ENCODE peak calls at places on chromosome 17, in four cellular contexts. A, G, D and J are unnamed samples.

GRCh38 chr17:14101976-14102375 is 32.7 kb downstream of the COX10 start:
- DNase-seq in G (no peak), D (no peak), A (no peak), J (no peak)

GRCh38 chr17:65072577-65073178 is 16.1 kb upstream of the GNA13 start:
- DNase-seq in A (no peak), D (no peak), G (peak), J (no peak)

GRCh38 chr17:2204393-2204792 is 99.2 kb downstream of the SMG6 start:
- DNase-seq in D (no peak), A (no peak), G (no peak), J (no peak)

GRCh38 chr17:83109793-83110645 is 30.6 kb downstream of the METRNL start:
- DNase-seq in D (no peak), G (peak), A (no peak), J (peak)

GRCh38 chr17:75913537-75914210 is 9.0 kb upstream of the MRPL38 start:
- DNase-seq in D (no peak), A (no peak), G (no peak), J (no peak)

GRCh38 chr17:5434984-5435383 is 4.0 kb downstream of the C1QBP start:
- DNase-seq in D (no peak), A (no peak), G (no peak), J (no peak)

GRCh38 chr17:78748730-78749317 is 33.2 kb downstream of the CYTH1 start:
- DNase-seq in D (peak), G (peak), A (peak), J (peak)

GRCh38 chr17:41973457-41973856 is 6.9 kb downstream of the CNP start:
- DNase-seq in A (no peak), D (no peak), G (no peak), J (no peak)

GRCh38 chr17:42281571-42282096 is 5.4 kb upstream of the STAT5B start:
- DNase-seq in D (no peak), G (no peak), A (no peak), J (no peak)

GRCh38 chr17:17824780-17825614 is 11.8 kb downstream of the SREBF1 start:
- DNase-seq in D (no peak), G (no peak), A (no peak), J (no peak)

GRCh38 chr17:77288115-77288619 is 147.4 kb downstream of the SEC14L1 start:
- DNase-seq in D (no peak), A (no peak), G (peak), J (no peak)

GRCh38 chr17:2025622-2026309 is 632 bp upstream of the RTN4RL1 start:
- DNase-seq in D (no peak), A (no peak), G (peak), J (no peak)

GRCh38 chr17:29273924-29274323 is 20.0 kb downstream of the NUFIP2 start:
- DNase-seq in D (no peak), A (no peak), G (no peak), J (no peak)

GRCh38 chr17:79748296-79749099 is 17.8 kb downstream of the ENPP7 start:
- DNase-seq in G (no peak), D (no peak), A (no peak), J (no peak)

GRCh38 chr17:14337596-14338079 is 36.8 kb downstream of the HS3ST3B1 start:
- DNase-seq in D (no peak), G (no peak), A (no peak), J (no peak)

GRCh38 chr17:69760562-69760961 is 314.5 kb upstream of the KCNJ16 start:
- DNase-seq in G (no peak), A (no peak), D (no peak), J (no peak)
- H3K27ac ChIP-seq in G (no peak), A (no peak), D (no peak), J (peak)

GRCh38 chr17:37492167-37492566 is 2.5 kb downstream of the DUSP14 start:
- DNase-seq in G (no peak), A (no peak), D (no peak), J (no peak)
- H3K27ac ChIP-seq in G (peak), A (no peak), D (no peak), J (peak)

GRCh38 chr17:18919963-18920362 is 32.0 kb upstream of the SLC5A10 start:
- DNase-seq in A (no peak), D (no peak), G (peak), J (no peak)

GRCh38 chr17:18921485-18921884 is 30.5 kb upstream of the SLC5A10 start:
- DNase-seq in G (no peak), A (no peak), D (no peak), J (no peak)

GRCh38 chr17:18920911-18921441 is 31.0 kb upstream of the SLC5A10 start:
- DNase-seq in G (peak), A (no peak), D (no peak), J (peak)

GRCh38 chr17:18925187-18925586 is 26.8 kb upstream of the SLC5A10 start:
- DNase-seq in A (no peak), D (no peak), G (no peak), J (no peak)

GRCh38 chr17:18921912-18922451 is 30.0 kb upstream of the SLC5A10 start:
- DNase-seq in D (no peak), G (peak), A (no peak), J (peak)
- H3K27ac ChIP-seq in D (no peak), G (peak), A (no peak), J (peak)

GRCh38 chr17:82029990-82030469 is 1.4 kb upstream of the RAC3 start:
- DNase-seq in A (no peak), G (no peak), D (no peak), J (no peak)

GRCh38 chr17:82029391-82029790 is 2.1 kb upstream of the RAC3 start:
- DNase-seq in D (no peak), A (no peak), G (no peak), J (no peak)

GRCh38 chr17:82031885-82032627 is 578 bp downstream of the RAC3 start:
- DNase-seq in A (peak), D (no peak), G (peak), J (no peak)

GRCh38 chr17:82030470-82031302 is 792 bp upstream of the RAC3 start:
- DNase-seq in D (peak), G (peak), A (peak), J (peak)

DNA sequence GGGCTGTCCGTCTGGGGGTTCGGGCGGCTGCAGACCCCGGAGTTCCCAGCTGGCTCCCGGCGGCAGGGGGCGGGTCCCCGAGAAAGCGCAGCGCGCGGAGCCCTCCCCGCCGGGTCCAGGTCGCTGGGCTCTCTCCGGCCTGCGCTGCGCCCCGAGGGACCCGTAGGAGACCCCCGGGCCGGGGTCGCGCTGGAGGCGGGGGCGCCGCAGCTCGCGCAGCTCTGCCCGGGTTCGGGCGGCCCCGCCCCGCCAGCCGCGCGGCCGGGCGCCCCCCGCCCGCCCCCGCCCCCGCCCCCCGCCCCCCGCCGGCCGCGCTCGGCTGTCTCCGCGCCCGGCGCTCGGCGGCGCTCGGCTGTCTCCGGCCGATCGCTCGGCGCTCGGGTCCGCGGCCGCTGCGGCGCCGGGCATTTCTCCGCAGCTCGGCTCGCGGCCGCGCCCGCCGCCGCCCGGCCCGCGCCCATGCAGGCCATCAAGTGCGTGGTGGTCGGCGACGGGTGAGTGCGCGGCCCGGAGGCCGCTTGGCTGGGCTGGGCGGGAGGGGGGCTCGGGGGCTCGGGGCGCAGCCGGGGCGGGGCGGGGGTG is at the start of gene RAC3:
- DNase-seq in G (no peak), A (no peak), D (no peak), J (no peak)
- H3K27ac ChIP-seq in G (peak), A (peak), D (peak), J (no peak)

GRCh38 chr17:10728331-10728730 is 1.5 kb downstream of the TMEM220 start:
- DNase-seq in A (no peak), D (no peak), G (no peak), J (no peak)

GRCh38 chr17:10725262-10725661 is 4.6 kb downstream of the TMEM220 start:
- DNase-seq in D (no peak), A (no peak), G (no peak), J (no peak)

GRCh38 chr17:10729334-10730193 is at the start of gene TMEM220:
- DNase-seq in A (no peak), D (peak), G (peak), J (peak)

GRCh38 chr17:10727192-10727591 is 2.6 kb downstream of the TMEM220 start:
- DNase-seq in A (no peak), G (no peak), D (no peak), J (no peak)

DNA sequence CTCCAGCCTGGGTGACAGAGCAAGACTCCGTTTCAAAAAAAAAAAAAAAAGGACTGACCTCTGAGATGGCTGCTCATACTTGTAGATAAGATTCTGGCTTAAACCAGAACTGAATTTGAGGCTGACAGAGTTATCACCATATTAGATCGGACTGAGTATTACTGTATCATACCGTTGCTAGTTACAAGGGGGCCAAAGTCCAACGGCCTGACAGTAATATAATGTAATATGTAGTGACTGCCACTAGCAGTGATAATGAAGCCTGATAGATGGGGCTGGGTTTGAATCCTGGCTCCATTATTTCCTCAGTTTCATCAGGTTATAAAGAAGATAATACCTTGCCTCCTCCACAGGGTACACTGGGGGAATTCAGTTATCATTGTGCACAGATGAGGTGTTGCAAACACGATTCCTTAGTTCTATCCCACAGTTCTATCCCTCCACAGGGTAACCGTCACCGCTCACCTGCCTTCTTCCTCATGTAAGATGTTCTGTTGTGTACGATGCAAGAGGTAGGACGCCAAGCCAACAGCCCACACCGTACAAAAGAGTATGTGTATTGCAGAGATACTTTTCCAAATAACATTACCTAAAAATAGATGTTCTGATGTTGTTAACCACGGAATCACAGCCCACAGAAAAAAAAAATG is 5.2 kb downstream of the TMEM220 start:
- DNase-seq in A (no peak), D (no peak), G (peak), J (no peak)
- H3K27ac ChIP-seq in A (no peak), D (no peak), G (peak), J (no peak)

GRCh38 chr17:72903522-72903921 is 189.0 kb downstream of the SLC39A11 start:
- DNase-seq in A (no peak), D (no peak), G (no peak), J (no peak)
- H3K27ac ChIP-seq in A (no peak), D (no peak), G (no peak), J (no peak)

GRCh38 chr17:10051112-10051511 is 146.0 kb upstream of the RCVRN start:
- DNase-seq in D (no peak), G (no peak), A (no peak), J (no peak)
- H3K27ac ChIP-seq in D (no peak), G (peak), A (no peak), J (no peak)

GRCh38 chr17:48749621-48750553 is 21.3 kb upstream of the HOXB13 start:
- DNase-seq in G (no peak), A (no peak), D (no peak), J (no peak)
- H3K27ac ChIP-seq in G (no peak), A (no peak), D (no peak), J (no peak)

GRCh38 chr17:54948380-54948779 is 20.1 kb downstream of the COX11 start:
- DNase-seq in D (no peak), G (no peak), A (no peak), J (peak)
- H3K27ac ChIP-seq in D (no peak), G (no peak), A (no peak), J (peak)

DNA sequence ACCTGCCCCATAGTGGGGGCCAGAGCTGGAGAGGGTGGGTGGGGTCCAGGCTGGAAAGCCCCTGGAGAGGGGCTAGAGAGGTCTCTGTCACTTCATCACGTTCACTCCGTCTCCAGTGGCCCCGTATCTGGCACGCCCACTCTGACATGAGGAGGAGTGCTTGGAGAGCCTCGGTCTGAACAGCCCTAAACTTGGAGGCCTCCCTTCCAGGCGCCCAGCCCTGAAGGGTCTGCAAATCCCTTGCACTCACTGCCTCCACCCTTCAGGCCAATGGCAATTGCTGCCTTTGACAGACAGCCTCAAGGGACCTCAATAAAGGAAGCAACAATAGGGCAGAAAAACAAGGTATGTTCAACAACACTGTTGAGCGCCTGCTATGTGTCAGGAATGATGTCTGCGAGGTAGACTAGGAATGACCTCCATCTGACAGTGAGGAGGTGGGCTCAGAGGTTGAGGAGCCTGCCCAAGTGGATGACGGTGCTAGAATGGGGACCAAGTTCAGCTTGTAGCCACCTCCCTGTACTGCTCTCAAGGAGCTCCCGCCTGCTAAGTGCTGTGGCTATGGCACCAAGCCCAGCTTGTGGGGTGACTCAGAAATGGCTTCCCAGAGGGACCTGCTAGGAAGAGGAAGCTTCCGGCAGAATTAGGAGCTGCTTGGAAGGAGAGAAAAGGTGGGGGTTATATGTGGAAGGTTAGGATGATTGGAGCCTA is 2.9 kb upstream of the EPX start:
- DNase-seq in G (no peak), A (no peak), D (no peak), J (peak)
- H3K27ac ChIP-seq in G (no peak), A (no peak), D (no peak), J (no peak)